ENCODE peak calls at places on chromosomes 13 and 19, in five cellular contexts. Z is astrocyte, U is MM.1S, T is hepatocyte, Q is GM23248. M is an unnamed sample.
A peak's percentile ranks its signal among the peaks of the same experiment; 100 is the strongest.

GRCh38 chr13:80144493-80144892 is 196.4 kb downstream of the SPRY2 start:
- DNase-seq in Z (no peak), U (no peak), T (no peak), Q (no peak), M (no peak)

GRCh38 chr19:36420961-36421748 is 2.7 kb upstream of the ZFP82 start:
- DNase-seq in Z (peak; percentile 60), U (no peak), T (peak; percentile 20), Q (peak; percentile 70), M (peak; percentile 15)

GRCh38 chr13:25262261-25262660 is 25.0 kb downstream of the MTMR6 start:
- DNase-seq in Z (no peak), U (no peak), T (no peak), Q (no peak), M (no peak)

GRCh38 chr13:34672631-34673030 is 269.4 kb upstream of the NBEA start:
- DNase-seq in Z (peak; percentile 35), U (no peak), T (no peak), Q (peak; percentile 40), M (no peak)

GRCh38 chr19:15213715-15214381 is 13.1 kb upstream of the NOTCH3 start:
- DNase-seq in Z (no peak), U (no peak), T (no peak), Q (no peak), M (no peak)

GRCh38 chr19:45897413-45897812 is 5.0 kb downstream of the MYPOP start:
- DNase-seq in Z (no peak), U (no peak), T (no peak), Q (no peak), M (no peak)

GRCh38 chr19:35123573-35123972 is 8.0 kb downstream of the FXYD3 start:
- DNase-seq in Z (no peak), U (no peak), T (no peak), Q (peak; percentile 85), M (no peak)

GRCh38 chr13:29924482-29924884 is 74.1 kb upstream of the UBL3 start:
- DNase-seq in Z (peak; percentile 80), U (no peak), T (peak; percentile 36), Q (peak; percentile 89), M (no peak)

GRCh38 chr13:35781044-35781443 is 304.6 kb upstream of the MAB21L1 start:
- DNase-seq in Z (no peak), U (no peak), T (no peak), Q (no peak), M (no peak)

GRCh38 chr13:50892162-50892944 is 17.2 kb upstream of the RNASEH2B start:
- DNase-seq in Z (no peak), U (peak; percentile 28), T (no peak), Q (no peak), M (no peak)

GRCh38 chr13:94251801-94252200 is 227.7 kb downstream of the DCT start:
- DNase-seq in Z (peak; percentile 75), U (no peak), T (peak; percentile 8), Q (no peak), M (no peak)

GRCh38 chr19:57135797-57136196 is 9.2 kb downstream of the ZIM3 start:
- DNase-seq in Z (no peak), U (no peak), T (no peak), Q (no peak), M (no peak)

GRCh38 chr13:101341464-101341863 is 74.8 kb downstream of the NALCN start:
- DNase-seq in Z (peak; percentile 22), U (no peak), T (no peak), Q (peak; percentile 7), M (no peak)

GRCh38 chr13:110495376-110495775 is 66.1 kb downstream of the RAB20 start:
- DNase-seq in Z (no peak), U (no peak), T (no peak), Q (no peak), M (no peak)

GRCh38 chr13:55084630-55085029 is 2056.0 kb downstream of the OLFM4 start:
- DNase-seq in Z (no peak), U (no peak), T (no peak), Q (no peak), M (no peak)

GRCh38 chr13:72585254-72585653 is 142.2 kb downstream of the MZT1 start:
- DNase-seq in Z (peak; percentile 25), U (peak; percentile 30), T (no peak), Q (no peak), M (no peak)

GRCh38 chr19:52191951-52192350 is 2.1 kb downstream of the PPP2R1A start:
- DNase-seq in Z (no peak), U (no peak), T (no peak), Q (no peak), M (no peak)

GRCh38 chr19:47608074-47608907 is 643 bp upstream of the BICRA start:
- DNase-seq in Z (peak; percentile 77), U (peak; percentile 93), T (peak; percentile 98), Q (peak; percentile 96), M (peak; percentile 98)

GRCh38 chr13:48161530-48162179 is 66.8 kb upstream of the MED4 start:
- DNase-seq in Z (no peak), U (no peak), T (no peak), Q (no peak), M (no peak)

GRCh38 chr19:34173145-34173956 is 1.0 kb downstream of the LSM14A start:
- DNase-seq in Z (peak; percentile 48), U (peak; percentile 37), T (peak; percentile 64), Q (peak; percentile 42), M (peak; percentile 76)

GRCh38 chr13:108903613-108904012 is 274.2 kb downstream of the MYO16 start:
- DNase-seq in Z (no peak), U (no peak), T (no peak), Q (no peak), M (no peak)

GRCh38 chr19:30360378-30361106 is 11.6 kb upstream of the ZNF536 start:
- DNase-seq in Z (no peak), U (no peak), T (no peak), Q (no peak), M (peak; percentile 62)

GRCh38 chr13:75764251-75764650 is 128.1 kb downstream of the LMO7 start:
- DNase-seq in Z (no peak), U (no peak), T (no peak), Q (no peak), M (no peak)

GRCh38 chr19:18990128-18990708 is 43.1 kb downstream of the SUGP2 start:
- DNase-seq in Z (no peak), U (no peak), T (no peak), Q (no peak), M (no peak)

GRCh38 chr13:41960700-41961697 is at the start of gene VWA8:
- DNase-seq in Z (peak; percentile 72), U (peak; percentile 72), T (peak; percentile 88), Q (peak; percentile 89), M (peak; percentile 84)

DNA sequence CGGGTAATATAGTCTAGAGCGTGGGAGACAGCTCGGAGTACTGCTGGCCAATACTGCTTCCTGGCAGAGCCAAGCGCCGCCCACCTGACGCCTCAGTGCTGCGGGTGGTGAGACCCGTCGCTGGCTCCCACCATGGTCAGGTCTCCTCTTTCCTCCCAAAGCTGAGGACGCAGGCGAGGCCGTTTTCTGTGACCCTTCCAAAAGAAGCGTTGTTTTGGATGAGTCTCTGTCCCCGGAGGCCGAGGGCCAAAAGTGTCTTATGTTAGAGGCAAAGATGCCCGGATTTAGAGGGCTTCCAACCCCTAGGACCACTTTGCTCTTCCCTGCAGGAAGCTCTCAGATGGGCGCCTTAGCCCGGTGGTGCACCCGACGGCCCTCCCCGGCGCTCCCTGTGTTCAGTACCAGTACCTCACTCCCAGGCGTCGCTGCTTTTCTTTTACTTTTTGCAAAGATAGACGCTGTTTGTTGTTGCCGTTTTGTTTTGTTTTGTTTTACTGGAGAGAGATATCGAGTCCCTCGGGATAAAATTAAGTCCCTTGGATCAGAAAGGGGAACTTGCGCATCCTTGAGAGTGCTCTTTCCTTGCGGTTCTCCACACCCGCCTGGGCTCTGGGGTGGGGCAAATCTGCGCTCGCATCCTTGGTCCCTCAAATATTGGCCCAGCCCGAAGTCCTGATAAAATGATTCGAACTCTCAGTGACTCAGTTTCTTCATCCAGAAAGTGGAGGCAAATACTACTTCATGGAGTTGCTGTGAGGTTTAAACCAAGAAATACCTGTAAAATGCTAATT is 7.0 kb downstream of the PDX1 start:
- DNase-seq in Z (no peak), U (no peak), T (no peak), Q (peak; percentile 21), M (peak; percentile 49)
- TF ChIP-seq EZH2 in Z (no peak), U (no peak), T (peak; percentile 66), Q (peak; percentile 59), M (peak; percentile 69)

DNA sequence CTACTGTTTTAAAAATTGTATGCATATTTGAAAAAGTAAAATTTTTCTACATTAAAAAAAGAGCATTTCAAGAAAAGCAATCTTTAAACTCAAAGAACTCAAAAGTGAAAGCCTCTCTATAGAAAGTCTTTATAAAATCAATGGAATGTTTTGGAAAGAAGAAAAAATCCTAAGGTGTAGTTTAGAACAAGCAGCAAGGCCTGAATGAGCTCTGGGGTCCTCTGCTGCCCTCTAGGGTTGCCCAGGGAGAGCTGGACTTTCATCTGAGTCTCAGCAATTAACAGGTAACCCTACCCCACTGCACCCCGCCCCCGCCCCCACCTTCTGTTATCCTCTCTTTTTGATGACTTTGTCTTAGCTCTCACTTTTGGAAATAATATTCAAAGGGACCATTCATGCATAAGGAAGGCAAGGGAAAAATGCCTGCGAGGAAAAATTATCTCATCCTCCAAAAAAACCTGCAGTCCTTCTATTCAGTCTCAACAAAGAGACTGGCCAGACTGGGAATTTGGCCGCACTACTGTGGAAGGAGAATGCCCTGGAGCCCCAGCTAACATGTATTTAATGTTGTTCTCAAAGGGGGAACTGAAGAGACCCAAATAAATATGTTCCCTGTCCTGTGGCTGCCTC is 24.1 kb downstream of the SLC25A30 start:
- DNase-seq in Z (peak; percentile 34), U (peak; percentile 18), T (peak; percentile 74), Q (peak; percentile 57), M (peak; percentile 74)
- H2AFZ ChIP-seq in Z (no peak overlapping the region), U (no peak overlapping the region), T (no peak overlapping the region), Q (no peak overlapping the region), M (no peak overlapping the region)

GRCh38 chr19:1285737-1286360 is at the start of gene EFNA2:
- DNase-seq in Z (no peak), U (no peak), T (peak; percentile 81), Q (no peak), M (peak; percentile 79)

GRCh38 chr19:1283917-1284292 is 1.8 kb upstream of the EFNA2 start:
- DNase-seq in Z (no peak), U (no peak), T (no peak), Q (no peak), M (no peak)

GRCh38 chr19:1283207-1283916 is 2.3 kb upstream of the EFNA2 start:
- DNase-seq in Z (no peak), U (no peak), T (no peak), Q (no peak), M (peak; percentile 31)

GRCh38 chr19:1284979-1285736 is 515 bp upstream of the EFNA2 start:
- DNase-seq in Z (no peak), U (no peak), T (no peak), Q (no peak), M (peak; percentile 64)

GRCh38 chr19:1284293-1284978 is 1.2 kb upstream of the EFNA2 start:
- DNase-seq in Z (no peak), U (no peak), T (no peak), Q (no peak), M (no peak)
- TF ChIP-seq EZH2 in Z (no peak), U (no peak), T (no peak), Q (no peak), M (no peak)

DNA sequence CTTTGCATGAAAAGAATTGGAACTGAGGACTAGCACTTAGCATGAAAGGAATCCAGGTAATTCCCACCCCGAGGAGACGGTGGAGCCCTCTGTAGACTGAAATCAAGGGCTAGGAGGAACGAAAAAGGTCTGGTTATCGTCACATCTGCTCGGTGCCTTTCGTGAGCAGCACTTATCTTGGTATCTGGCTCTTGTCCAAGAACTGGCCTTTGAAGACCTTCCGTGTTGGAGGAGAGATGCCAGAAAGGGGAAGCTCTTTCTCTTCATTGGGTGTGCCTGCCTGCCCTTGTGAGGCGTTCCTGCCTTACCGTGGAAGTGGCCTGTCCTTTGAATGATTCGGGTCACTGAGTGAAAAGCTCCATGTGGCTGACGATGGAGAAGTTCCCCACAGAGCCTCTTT is 121.4 kb upstream of the SLC10A2 start:
- DNase-seq in Z (no peak), U (no peak), T (peak; percentile 49), Q (peak; percentile 0), M (no peak)
- H2AFZ ChIP-seq in Z (peak overlapping the region; percentile 38), U (no peak overlapping the region), T (no peak overlapping the region), Q (no peak overlapping the region), M (no peak overlapping the region)